ENCODE peak calls at places on chromosome 22, in ten cellular contexts. Z is fibroblast of pulmonary artery, M is endothelial cell, W is thoracic aorta, B is kidney, S is MM.1S, P is Peyer's patch, T is tibial nerve, A is RWPE2, Y is nephron progenitor cell. E is an unnamed sample.

GRCh38 chr22:24803064-24803542 is 2.9 kb upstream of the SGSM1 start:
- DNase-seq in T (peak), P (peak), W (no peak), A (no peak), B (no peak), Y (peak), S (peak), M (peak), Z (peak), E (no peak)

GRCh38 chr22:50252081-50253045 is 1.3 kb upstream of the HDAC10 start:
- DNase-seq in W (no peak), A (no peak), S (peak), B (peak), T (peak), P (peak), Z (peak), Y (peak), M (peak), E (no peak)

GRCh38 chr22:24512043-24512442 is 16.9 kb downstream of the UPB1 start:
- DNase-seq in A (no peak), P (no peak), B (peak), T (no peak), W (no peak), Y (no peak), S (no peak), Z (no peak), M (no peak), E (no peak)

GRCh38 chr22:27420186-27420816 is 381.3 kb downstream of the MN1 start:
- DNase-seq in T (peak), Z (peak), W (no peak), M (no peak), Y (no peak), S (no peak), P (no peak), B (no peak), A (no peak), E (no peak)

GRCh38 chr22:41799486-41800347 is 762 bp upstream of the CCDC134 start:
- DNase-seq in S (no peak), Y (peak), P (no peak), W (no peak), M (peak), T (peak), A (no peak), B (peak), Z (peak), E (no peak)

GRCh38 chr22:49918911-49919881 is 762 bp downstream of the CRELD2 start:
- DNase-seq in P (no peak), M (no peak), W (no peak), Z (no peak), A (peak), B (peak), Y (no peak), S (no peak), T (no peak), E (peak)

GRCh38 chr22:50157976-50158375 is 12.6 kb upstream of the PANX2 start:
- DNase-seq in S (no peak), M (no peak), Y (no peak), A (peak), Z (no peak), P (no peak), T (no peak), W (no peak), B (peak), E (no peak)

GRCh38 chr22:42676059-42676607 is 26.9 kb upstream of the CYB5R3 start:
- DNase-seq in W (no peak), M (no peak), B (no peak), A (no peak), S (no peak), P (no peak), T (no peak), Z (peak), Y (no peak), E (no peak)

GRCh38 chr22:42174062-42174461 is 43.5 kb upstream of the CYP2D6 start:
- DNase-seq in T (no peak), B (no peak), P (no peak), S (peak), W (no peak), Z (no peak), Y (no peak), M (no peak), A (no peak), E (no peak)

GRCh38 chr22:27983361-27983791 is 64.3 kb upstream of the PITPNB start:
- DNase-seq in M (no peak), T (no peak), A (no peak), B (no peak), Y (no peak), S (no peak), Z (no peak), W (no peak), P (peak), E (peak)

GRCh38 chr22:48536691-48537591 is 1290.7 kb downstream of the BRD1 start:
- DNase-seq in P (no peak), A (no peak), Z (no peak), Y (no peak), T (peak), M (no peak), S (no peak), B (peak), W (peak), E (no peak)

GRCh38 chr22:48554893-48555552 is 1272.7 kb downstream of the BRD1 start:
- DNase-seq in S (no peak), P (no peak), Z (no peak), A (no peak), M (peak), W (no peak), B (no peak), Y (peak), T (no peak), E (no peak)

GRCh38 chr22:49300951-49301397 is 526.7 kb downstream of the BRD1 start:
- DNase-seq in M (no peak), T (no peak), W (no peak), S (no peak), Y (no peak), Z (no peak), P (no peak), A (no peak), B (no peak), E (peak)

GRCh38 chr22:41913040-41913719 is 1.7 kb downstream of the SHISA8 start:
- DNase-seq in S (no peak), T (no peak), W (no peak), P (no peak), A (no peak), Y (no peak), M (peak), Z (no peak), B (no peak), E (no peak)

GRCh38 chr22:38309614-38310517 is 7.4 kb downstream of the CSNK1E start:
- DNase-seq in Y (no peak), W (no peak), M (no peak), S (no peak), B (no peak), P (no peak), T (no peak), A (no peak), Z (no peak), E (no peak)

GRCh38 chr22:50282361-50283144 is 12.4 kb upstream of the MAPK11 start:
- DNase-seq in W (no peak), Y (no peak), P (no peak), B (peak), S (no peak), T (no peak), Z (peak), A (peak), M (no peak), E (no peak)

GRCh38 chr22:19831016-19831415 is 23.7 kb downstream of the GNB1L start:
- DNase-seq in P (no peak), A (no peak), W (no peak), S (no peak), Y (no peak), Z (no peak), T (no peak), B (no peak), M (no peak), E (peak)
- TF ChIP-seq CTCF in P (no peak), A (no peak), W (no peak), S (no peak), Y (no peak), Z (no peak), T (no peak), B (no peak), M (no peak), E (no peak)

DNA sequence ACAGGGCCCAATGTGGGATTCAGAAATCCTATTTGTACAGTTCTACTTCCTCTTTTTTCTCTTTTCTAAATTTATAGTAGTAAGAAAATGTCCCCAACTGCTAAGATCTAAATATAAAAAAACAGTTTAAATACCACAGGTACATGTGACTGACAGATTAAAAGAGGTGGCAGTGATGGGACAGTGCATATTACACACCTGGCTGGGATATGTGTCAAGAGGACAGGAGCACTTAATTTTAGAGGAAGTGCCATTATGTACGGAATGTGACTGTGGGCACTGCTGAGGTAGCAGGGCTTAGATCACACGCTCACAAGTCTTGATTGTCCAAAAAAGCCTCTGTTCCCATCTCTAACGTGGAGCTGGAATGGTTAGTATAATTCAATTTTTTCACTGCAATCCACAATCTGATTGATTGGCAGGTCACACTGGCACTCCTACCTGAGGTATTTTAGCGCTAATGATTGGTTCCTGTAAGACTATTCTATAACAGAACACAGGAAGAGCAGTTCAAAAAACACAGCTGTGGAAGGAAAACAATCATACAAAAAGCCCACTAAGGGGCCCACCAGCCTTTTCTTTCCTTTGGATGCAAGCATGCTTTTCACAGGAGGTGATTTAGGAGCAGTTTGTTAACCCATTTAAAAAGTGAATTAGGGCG is 34.6 kb downstream of the APOL5 start:
- DNase-seq in B (no peak), Y (no peak), Z (no peak), P (no peak), T (no peak), S (peak), A (no peak), M (no peak), W (no peak), E (no peak)
- TF ChIP-seq CTCF in B (no peak), Y (no peak), Z (no peak), P (no peak), T (no peak), S (no peak), A (no peak), M (no peak), W (no peak), E (no peak)

DNA sequence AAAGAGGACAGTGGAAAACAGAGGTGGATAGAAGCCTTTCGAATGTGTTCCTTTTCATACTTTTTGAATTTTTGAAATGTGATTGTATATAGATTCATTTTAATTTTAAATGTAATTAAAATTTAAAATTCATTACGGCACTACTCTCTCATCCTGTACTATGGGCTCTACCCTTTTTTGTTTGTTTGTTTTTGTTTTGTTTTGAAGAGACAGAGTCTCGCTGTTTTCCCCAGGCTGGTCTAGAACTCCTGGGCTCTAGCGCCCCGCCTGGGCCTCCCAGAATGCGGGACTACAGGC is 11.9 kb upstream of the HDHD5 start:
- DNase-seq in P (no peak), M (no peak), S (peak), Y (no peak), W (no peak), B (no peak), T (no peak), A (no peak), Z (no peak), E (no peak)
- TF ChIP-seq CTCF in P (no peak), M (no peak), S (no peak), Y (no peak), W (no peak), B (no peak), T (no peak), A (no peak), Z (peak), E (no peak)

GRCh38 chr22:46296257-46297150 is at the start of gene GTSE1:
- DNase-seq in S (peak), A (peak), Y (peak), B (peak), P (peak), M (peak), Z (peak), T (peak), W (peak), E (peak)
- TF ChIP-seq CTCF in S (peak), A (peak), Y (no peak), B (peak), P (peak), M (no peak), Z (no peak), T (peak), W (no peak), E (peak)

DNA sequence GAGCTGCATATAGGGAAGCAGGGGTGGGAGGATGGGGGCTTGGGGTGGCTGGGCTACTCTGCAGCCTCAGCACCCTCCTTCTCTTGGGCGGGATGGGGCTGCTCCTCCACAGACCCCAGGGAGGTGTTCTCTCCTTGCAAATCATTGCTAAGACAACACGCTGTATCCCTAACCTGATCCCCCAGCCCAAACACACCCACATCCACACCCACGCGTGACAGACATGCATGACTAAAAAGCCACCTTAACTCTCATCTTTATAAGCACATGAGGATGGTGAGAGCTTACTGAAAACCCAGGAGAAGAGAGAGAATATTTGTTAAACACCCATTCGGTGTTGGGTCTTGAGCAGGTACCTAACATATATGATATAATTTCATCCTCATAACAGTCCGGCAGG is 39.9 kb upstream of the EIF3D start:
- DNase-seq in S (no peak), Y (no peak), W (no peak), A (no peak), P (no peak), T (no peak), M (no peak), B (no peak), Z (no peak), E (no peak)
- TF ChIP-seq CTCF in S (no peak), Y (no peak), W (no peak), A (no peak), P (no peak), T (no peak), M (no peak), B (no peak), Z (no peak), E (no peak)

GRCh38 chr22:20257474-20258299 is 10.4 kb downstream of the RTN4R start:
- DNase-seq in Z (no peak), M (no peak), T (no peak), Y (no peak), W (no peak), A (no peak), S (no peak), B (no peak), P (no peak), E (no peak)

GRCh38 chr22:20256562-20257473 is 11.3 kb downstream of the RTN4R start:
- DNase-seq in T (no peak), B (no peak), W (no peak), A (no peak), Y (no peak), M (no peak), S (no peak), Z (no peak), P (no peak), E (no peak)

GRCh38 chr22:20259336-20259705 is 8.8 kb downstream of the RTN4R start:
- DNase-seq in Y (no peak), A (no peak), B (no peak), M (no peak), W (no peak), Z (no peak), P (no peak), S (no peak), T (no peak), E (no peak)

GRCh38 chr22:20260071-20260722 is 7.9 kb downstream of the RTN4R start:
- DNase-seq in M (no peak), W (no peak), S (no peak), Y (no peak), A (no peak), Z (no peak), T (no peak), P (no peak), B (no peak), E (no peak)

GRCh38 chr22:20258584-20259335 is 9.4 kb downstream of the RTN4R start:
- DNase-seq in Z (no peak), T (no peak), W (no peak), P (no peak), A (no peak), S (no peak), B (no peak), Y (no peak), M (peak), E (no peak)
- TF ChIP-seq CTCF in Z (peak), T (no peak), W (no peak), P (peak), A (no peak), S (peak), B (no peak), Y (peak), M (peak), E (peak)

GRCh38 chr22:43743131-43743530 is 69.0 kb downstream of the EFCAB6 start:
- DNase-seq in P (no peak), B (no peak), S (peak), A (no peak), T (no peak), W (no peak), M (peak), Z (no peak), Y (peak), E (no peak)
- TF ChIP-seq CTCF in P (no peak), B (no peak), S (peak), A (no peak), T (no peak), W (no peak), M (peak), Z (no peak), Y (peak), E (peak)

DNA sequence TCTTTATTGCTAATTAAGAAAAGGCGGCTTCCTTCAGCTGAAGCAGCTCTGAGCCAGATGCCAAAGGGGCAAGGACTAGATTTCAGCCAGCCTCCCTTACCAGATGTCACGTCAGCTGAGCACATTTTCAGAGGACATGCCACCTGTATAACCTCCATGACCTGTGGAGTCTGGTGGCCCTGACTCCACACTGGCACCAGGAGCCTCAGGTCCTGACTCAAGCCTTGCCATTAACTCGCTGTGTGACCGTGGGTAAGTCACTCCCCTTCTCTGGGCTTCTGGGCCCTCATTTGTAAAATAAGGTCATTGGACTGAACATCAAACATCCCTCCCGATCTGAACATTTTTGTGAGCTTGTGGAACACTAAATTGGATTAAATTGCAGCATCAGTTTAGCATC is 46.0 kb downstream of the FBXO7 start:
- DNase-seq in T (no peak), A (no peak), B (no peak), W (no peak), Z (no peak), M (no peak), S (no peak), P (no peak), Y (no peak), E (no peak)
- TF ChIP-seq CTCF in T (no peak), A (no peak), B (no peak), W (no peak), Z (no peak), M (no peak), S (no peak), P (no peak), Y (no peak), E (no peak)

GRCh38 chr22:29872145-29872893 is 10.7 kb upstream of the MTMR3 start:
- DNase-seq in Z (no peak), A (no peak), Y (peak), M (no peak), T (no peak), S (peak), W (no peak), P (no peak), B (no peak), E (no peak)
- TF ChIP-seq CTCF in Z (no peak), A (no peak), Y (no peak), M (no peak), T (no peak), S (no peak), W (no peak), P (no peak), B (no peak), E (no peak)

E was measured in chondrocyte.